ENCODE peak calls at places on chromosomes 3 and 15, in seven cellular contexts. M is RWPE2, F is uterus, Y is pancreas, A is HL-60, X is body of pancreas, Q is lung. T is an unnamed sample.

GRCh38 chr3:108322352-108322751 is 26.0 kb downstream of the HHLA2 start:
- DNase-seq in M (no peak), F (no peak), Y (no peak), A (no peak), X (no peak), Q (no peak), T (no peak)

GRCh38 chr3:134603480-134603879 is 47.3 kb downstream of the KY start:
- DNase-seq in M (no peak), F (no peak), Y (no peak), A (no peak), X (no peak), Q (no peak), T (no peak)

GRCh38 chr15:71219646-71220045 is 104.4 kb downstream of the THSD4 start:
- DNase-seq in M (no peak), F (no peak), Y (no peak), A (no peak), X (no peak), Q (no peak), T (no peak)

GRCh38 chr15:72934921-72935320 is 117.3 kb upstream of the NEO1 start:
- DNase-seq in M (no peak), F (no peak), Y (no peak), A (no peak), X (no peak), Q (no peak), T (no peak)

GRCh38 chr15:71760852-71761251 is 49.5 kb upstream of the NR2E3 start:
- DNase-seq in M (no peak), F (no peak), Y (no peak), A (no peak), X (no peak), Q (no peak), T (no peak)

GRCh38 chr15:44029003-44029402 is 166.1 kb downstream of the FRMD5 start:
- DNase-seq in M (no peak), F (no peak), Y (no peak), A (no peak), X (no peak), Q (no peak), T (no peak)

GRCh38 chr3:193347507-193348501 is 30.7 kb downstream of the ATP13A5 start:
- DNase-seq in M (no peak), F (no peak), Y (no peak), A (no peak), X (no peak), Q (no peak), T (no peak)

GRCh38 chr3:196533260-196533681 is 18.1 kb upstream of the SMCO1 start:
- DNase-seq in M (no peak), F (no peak), Y (no peak), A (no peak), X (no peak), Q (no peak), T (no peak)

GRCh38 chr15:57751177-57751800 is 44.8 kb downstream of the POLR2M start:
- DNase-seq in M (no peak), F (no peak), Y (no peak), A (no peak), X (no peak), Q (no peak), T (no peak)

GRCh38 chr3:71989165-71989564 is 204.2 kb upstream of the PROK2 start:
- DNase-seq in M (no peak), F (no peak), Y (no peak), A (no peak), X (no peak), Q (no peak), T (no peak)

GRCh38 chr15:42137461-42138261 is 18.8 kb downstream of the PLA2G4F start:
- DNase-seq in M (peak), F (no peak), Y (no peak), A (no peak), X (no peak), Q (peak), T (peak)

GRCh38 chr3:134008630-134009156 is 21.0 kb downstream of the SLCO2A1 start:
- DNase-seq in M (peak), F (no peak), Y (no peak), A (no peak), X (no peak), Q (no peak), T (no peak)

GRCh38 chr3:96017556-96017955 is 796.8 kb upstream of the EPHA6 start:
- DNase-seq in M (no peak), F (no peak), Y (no peak), A (no peak), X (no peak), Q (no peak), T (no peak)

GRCh38 chr3:10459954-10460754 is 45.2 kb downstream of the ATP2B2 start:
- DNase-seq in M (peak), F (peak), Y (peak), A (peak), X (peak), Q (peak), T (no peak)

GRCh38 chr3:104909721-104910120 is 457.0 kb upstream of the ALCAM start:
- DNase-seq in M (no peak), F (no peak), Y (no peak), A (no peak), X (no peak), Q (no peak), T (no peak)

DNA sequence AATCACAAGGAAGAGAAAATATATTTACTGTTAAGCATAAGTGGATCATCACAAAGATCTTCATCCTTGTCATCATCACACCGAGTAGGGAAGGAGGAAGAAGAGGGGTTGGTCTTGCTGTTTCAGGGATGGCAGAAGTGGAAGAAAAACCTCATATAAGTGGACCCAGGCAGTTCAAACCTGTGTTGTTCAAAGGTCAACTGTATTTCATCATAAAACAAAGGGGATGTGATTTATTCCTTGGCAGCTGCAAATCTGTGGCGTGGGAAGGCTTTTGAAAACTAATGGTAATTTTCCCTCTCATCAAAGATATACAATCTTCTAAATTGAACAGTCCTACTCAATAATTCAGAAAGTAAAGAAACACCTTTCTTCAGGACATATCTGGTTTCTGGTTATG is 129.9 kb upstream of the ABI3BP start:
- DNase-seq in M (no peak), F (no peak), Y (no peak), A (no peak), X (no peak), Q (no peak), T (no peak)
- H3K27ac ChIP-seq in M (no peak), F (no peak), Y (no peak), A (no peak), X (no peak), Q (no peak), T (no peak)

GRCh38 chr15:98721166-98721565 is 72.8 kb downstream of the IGF1R start:
- DNase-seq in M (no peak), F (no peak), Y (no peak), A (no peak), X (no peak), Q (no peak), T (no peak)

GRCh38 chr15:98719169-98719515 is 70.8 kb downstream of the IGF1R start:
- DNase-seq in M (no peak), F (no peak), Y (no peak), A (no peak), X (no peak), Q (no peak), T (no peak)

GRCh38 chr15:98718426-98719168 is 70.3 kb downstream of the IGF1R start:
- DNase-seq in M (no peak), F (no peak), Y (no peak), A (no peak), X (no peak), Q (no peak), T (no peak)

GRCh38 chr15:98720577-98720976 is 72.2 kb downstream of the IGF1R start:
- DNase-seq in M (no peak), F (no peak), Y (no peak), A (no peak), X (no peak), Q (no peak), T (no peak)

GRCh38 chr15:98720036-98720435 is 71.7 kb downstream of the IGF1R start:
- DNase-seq in M (no peak), F (peak), Y (no peak), A (no peak), X (no peak), Q (no peak), T (no peak)
- H3K4me3 ChIP-seq in M (no peak), F (no peak), Y (no peak), A (no peak), X (no peak), Q (no peak), T (no peak)

GRCh38 chr15:61743352-61743909 is 316.8 kb downstream of the VPS13C start:
- DNase-seq in M (no peak), F (no peak), Y (no peak), A (no peak), X (no peak), Q (no peak), T (no peak)
- H3K27ac ChIP-seq in M (no peak), F (no peak), Y (no peak), A (no peak), X (no peak), Q (no peak), T (no peak)

GRCh38 chr3:8805774-8806173 is 36.4 kb upstream of the OXTR start:
- DNase-seq in M (no peak), F (no peak), Y (no peak), A (no peak), X (no peak), Q (no peak), T (no peak)

GRCh38 chr3:8813411-8813810 is 44.0 kb upstream of the OXTR start:
- DNase-seq in M (no peak), F (no peak), Y (no peak), A (no peak), X (no peak), Q (no peak), T (no peak)

GRCh38 chr3:8810561-8810960 is 41.1 kb upstream of the OXTR start:
- DNase-seq in M (no peak), F (no peak), Y (no peak), A (no peak), X (no peak), Q (no peak), T (no peak)

DNA sequence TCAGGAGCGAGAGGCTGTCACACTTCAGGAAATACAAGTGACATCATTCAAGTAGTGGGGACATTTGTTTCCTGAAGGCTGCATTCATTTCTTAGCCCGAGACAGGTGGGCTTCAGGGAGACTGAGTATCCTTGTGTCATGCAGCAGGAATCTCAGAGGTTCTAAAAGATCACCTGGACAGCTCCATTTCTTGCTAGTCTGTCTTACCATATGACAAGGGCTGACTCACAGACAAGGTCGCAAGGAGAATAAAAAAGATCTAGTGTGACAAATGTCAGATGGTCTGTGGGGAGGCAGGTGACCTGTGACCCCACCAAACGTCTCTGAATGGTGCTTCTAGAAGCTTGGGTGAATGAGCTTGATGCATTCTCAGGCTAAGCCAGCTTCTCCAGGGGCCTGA is 39.9 kb upstream of the OXTR start:
- DNase-seq in M (no peak), F (no peak), Y (no peak), A (no peak), X (no peak), Q (no peak), T (no peak)
- H3K4me3 ChIP-seq in M (no peak), F (no peak), Y (no peak), A (no peak), X (no peak), Q (no peak), T (no peak)

DNA sequence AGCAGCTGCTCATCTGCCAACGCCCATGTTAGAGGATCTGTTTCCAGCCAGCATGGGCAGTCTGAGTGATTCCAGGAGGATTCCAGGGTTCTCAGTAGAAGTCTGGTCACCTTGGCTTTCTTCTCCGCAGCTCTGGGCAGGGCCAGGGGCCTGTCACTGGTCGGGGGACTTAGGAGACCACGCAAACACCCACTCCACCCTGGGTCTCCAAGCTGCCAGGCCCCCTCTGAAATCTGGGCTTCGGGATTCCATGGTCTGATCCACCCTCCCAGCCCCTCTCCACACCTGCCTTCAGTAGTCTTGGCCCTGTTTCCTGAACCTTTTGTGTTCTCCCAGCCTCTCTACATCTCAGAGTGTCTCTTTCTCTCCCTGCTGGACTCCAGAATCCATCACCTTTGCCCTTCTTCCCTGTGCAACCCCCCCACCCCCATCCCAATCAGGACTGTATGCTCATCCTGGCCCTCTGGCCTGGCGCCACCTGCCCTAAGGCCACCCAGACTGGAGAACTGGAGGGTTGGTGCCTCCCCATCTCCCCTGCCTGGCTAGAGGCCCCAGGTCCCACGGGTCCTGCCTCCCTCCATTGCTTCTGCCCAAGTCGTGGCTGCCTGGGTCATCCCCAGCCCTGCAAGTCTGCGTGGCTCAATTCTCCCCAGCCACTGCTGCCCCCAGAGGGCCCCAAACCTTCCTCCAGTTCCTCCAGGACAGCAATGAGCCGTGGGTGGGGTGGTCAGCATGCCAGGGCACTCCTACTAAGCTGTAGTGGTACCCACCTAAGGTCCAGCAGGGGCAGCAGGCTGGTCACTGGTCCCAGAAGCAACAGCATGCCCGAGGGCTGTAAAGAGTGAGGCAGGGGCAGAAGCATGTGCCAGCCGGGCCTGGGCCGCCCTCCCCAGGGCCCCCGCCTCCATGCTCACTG is 102.8 kb downstream of the TBC1D2B start:
- DNase-seq in M (peak), F (no peak), Y (no peak), A (no peak), X (no peak), Q (no peak), T (no peak)
- H3K27ac ChIP-seq in M (no peak), F (no peak), Y (no peak), A (no peak), X (no peak), Q (no peak), T (no peak)

GRCh38 chr3:132284756-132285619 is 32.2 kb upstream of the ACP3 start:
- DNase-seq in M (no peak), F (no peak), Y (no peak), A (no peak), X (no peak), Q (no peak), T (peak)
- H3K4me3 ChIP-seq in M (no peak), F (no peak), Y (no peak), A (no peak), X (no peak), Q (no peak), T (no peak)

DNA sequence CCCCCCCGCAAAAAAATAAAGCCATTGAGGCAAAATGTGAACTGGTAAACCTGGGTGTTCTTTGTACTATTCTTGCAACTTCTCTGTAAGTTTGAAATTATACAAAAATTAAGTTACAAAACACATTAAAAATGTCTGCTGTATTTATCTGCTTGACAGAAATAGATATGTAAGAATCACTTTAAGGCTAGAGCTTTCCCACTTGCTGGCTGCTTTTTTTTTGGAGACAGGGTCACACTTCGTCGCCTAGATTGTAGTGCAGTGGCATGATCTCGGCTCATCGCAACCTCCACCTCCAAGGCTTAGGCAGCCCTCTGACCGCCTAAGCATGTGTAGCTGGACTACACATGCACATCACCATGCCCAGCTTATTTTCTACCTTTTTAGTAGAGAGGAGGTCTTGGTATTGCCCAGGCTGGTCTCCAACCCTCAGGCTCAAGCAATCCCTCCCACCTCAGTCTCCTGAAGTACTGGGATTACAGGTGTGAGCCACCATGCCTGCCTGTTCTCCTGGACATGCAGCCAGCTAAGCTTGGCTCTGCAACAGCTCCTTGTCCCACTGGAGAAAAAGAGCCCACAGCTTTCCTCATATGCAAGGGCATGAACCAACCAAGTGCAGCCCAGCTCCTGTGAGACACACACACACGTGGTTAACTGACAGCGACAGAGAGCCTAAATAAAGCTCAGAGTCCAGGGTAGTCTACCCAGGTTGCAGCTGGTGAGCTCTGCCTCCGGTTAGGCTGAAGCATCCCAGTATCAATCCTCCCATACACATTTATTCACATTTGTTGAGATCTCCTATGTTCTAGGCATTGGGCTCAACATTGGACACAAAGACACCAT is 4.5 kb downstream of the RPS17 start:
- DNase-seq in M (peak), F (no peak), Y (peak), A (no peak), X (no peak), Q (no peak), T (no peak)
- H3K27ac ChIP-seq in M (peak), F (no peak), Y (no peak), A (no peak), X (no peak), Q (no peak), T (no peak)

GRCh38 chr15:52804526-52805081 is 14.5 kb upstream of the ONECUT1 start:
- DNase-seq in M (no peak), F (no peak), Y (no peak), A (no peak), X (no peak), Q (no peak), T (no peak)
- H3K4me3 ChIP-seq in M (no peak), F (peak), Y (peak), A (no peak), X (no peak), Q (no peak), T (peak)

DNA sequence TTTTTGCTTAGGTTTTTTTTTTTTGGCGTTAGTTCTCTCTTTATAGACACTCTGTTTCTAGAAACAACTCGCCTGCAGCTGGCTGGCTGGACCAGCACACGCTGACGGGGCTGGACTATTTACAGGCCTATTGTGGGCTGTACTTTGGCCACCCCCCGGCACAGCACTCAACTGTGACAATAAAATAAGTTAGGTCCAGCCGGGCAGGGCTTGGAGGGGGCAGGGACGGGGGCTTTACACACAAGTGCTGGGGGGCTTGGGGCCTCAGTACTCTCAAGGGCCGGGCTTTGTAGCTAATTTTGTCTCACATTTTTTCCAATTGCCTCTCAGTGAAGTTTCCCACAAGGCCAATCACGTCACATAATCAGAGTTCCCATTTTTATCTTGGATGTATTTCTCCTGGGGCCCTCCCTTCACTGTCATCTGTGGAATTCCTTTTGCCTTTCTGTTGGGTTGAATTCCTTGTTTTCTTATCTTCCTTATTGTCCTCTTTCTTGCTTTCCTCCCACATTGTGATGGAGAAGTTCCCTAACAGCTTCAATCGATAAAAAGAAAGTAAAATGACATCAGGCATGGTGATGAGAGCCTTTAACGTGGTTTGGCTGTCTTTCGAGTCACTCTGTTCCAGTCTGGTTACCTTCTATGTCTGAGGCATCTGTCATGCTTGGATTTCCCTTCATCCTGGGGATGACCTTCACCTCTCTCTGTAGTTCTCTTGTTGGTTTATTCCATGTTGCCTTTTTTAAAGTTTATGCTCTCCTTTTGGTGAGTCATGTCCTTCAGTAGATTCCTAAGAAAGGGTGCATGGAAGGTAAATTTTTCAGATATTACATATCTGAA is 44.1 kb upstream of the CMTM7 start:
- DNase-seq in M (no peak), F (no peak), Y (no peak), A (no peak), X (no peak), Q (no peak), T (no peak)
- H3K27ac ChIP-seq in M (no peak), F (no peak), Y (no peak), A (no peak), X (no peak), Q (no peak), T (no peak)

GRCh38 chr15:97085806-97086205 is 755.3 kb downstream of the NR2F2 start:
- DNase-seq in M (no peak), F (no peak), Y (no peak), A (no peak), X (no peak), Q (no peak), T (no peak)
- H3K4me3 ChIP-seq in M (no peak), F (no peak), Y (no peak), A (no peak), X (no peak), Q (no peak), T (no peak)